ENCODE peak calls at places on chromosomes 4 and X, in six cellular contexts. O is astrocyte, K is esophagus muscularis mucosa, L is MM.1S, B is thoracic aorta, G is heart right ventricle. H is an unnamed sample.

GRCh38 chr4:128653514-128654420 is 155.7 kb upstream of the JADE1 start:
- DNase-seq in O (no peak), G (peak; percentile 46), L (no peak), B (no peak), K (no peak), H (peak; percentile 55)

GRCh38 chr4:81049310-81049709 is 18.8 kb downstream of the BMP3 start:
- DNase-seq in O (no peak), K (no peak), G (no peak), B (no peak), L (no peak), H (no peak)

GRCh38 chr4:62709618-62710252 is 1509.6 kb downstream of the ADGRL3 start:
- DNase-seq in B (no peak), L (peak; percentile 60), K (no peak), O (peak; percentile 0), G (no peak), H (peak; percentile 66)

GRCh38 chrX:47608130-47608810 is 11.4 kb downstream of the SYN1 start:
- DNase-seq in G (no peak), L (no peak), O (no peak), K (no peak), B (no peak), H (no peak)

GRCh38 chrX:72348247-72348979 is 42.7 kb upstream of the CITED1 start:
- DNase-seq in L (no peak), B (no peak), G (no peak), O (no peak), K (no peak), H (no peak)

GRCh38 chr4:137467537-137467936 is 64.8 kb downstream of the PCDH18 start:
- DNase-seq in G (no peak), L (no peak), B (no peak), K (no peak), O (no peak), H (no peak)

GRCh38 chr4:106496066-106496465 is 127.5 kb upstream of the GIMD1 start:
- DNase-seq in B (no peak), O (no peak), K (no peak), G (no peak), L (no peak), H (no peak)

GRCh38 chr4:185903205-185903604 is 91.2 kb upstream of the SORBS2 start:
- DNase-seq in G (no peak), O (no peak), B (no peak), K (no peak), L (no peak), H (no peak)

GRCh38 chr4:82044141-82044993 is 329.4 kb downstream of the HNRNPD start:
- DNase-seq in K (no peak), L (no peak), G (peak; percentile 54), B (no peak), O (peak; percentile 14), H (peak; percentile 87)

GRCh38 chr4:141884070-141884469 is 247.7 kb downstream of the IL15 start:
- DNase-seq in B (no peak), O (no peak), G (no peak), K (no peak), L (no peak), H (no peak)

GRCh38 chr4:26991057-26991456 is 130.4 kb downstream of the STIM2 start:
- DNase-seq in L (no peak), G (no peak), K (no peak), B (no peak), O (no peak), H (no peak)

GRCh38 chr4:26984896-26985295 is 124.3 kb downstream of the STIM2 start:
- DNase-seq in O (no peak), L (no peak), K (no peak), G (no peak), B (no peak), H (no peak)

GRCh38 chr4:26987191-26987590 is 126.5 kb downstream of the STIM2 start:
- DNase-seq in K (no peak), G (no peak), B (no peak), L (no peak), O (no peak), H (no peak)

DNA sequence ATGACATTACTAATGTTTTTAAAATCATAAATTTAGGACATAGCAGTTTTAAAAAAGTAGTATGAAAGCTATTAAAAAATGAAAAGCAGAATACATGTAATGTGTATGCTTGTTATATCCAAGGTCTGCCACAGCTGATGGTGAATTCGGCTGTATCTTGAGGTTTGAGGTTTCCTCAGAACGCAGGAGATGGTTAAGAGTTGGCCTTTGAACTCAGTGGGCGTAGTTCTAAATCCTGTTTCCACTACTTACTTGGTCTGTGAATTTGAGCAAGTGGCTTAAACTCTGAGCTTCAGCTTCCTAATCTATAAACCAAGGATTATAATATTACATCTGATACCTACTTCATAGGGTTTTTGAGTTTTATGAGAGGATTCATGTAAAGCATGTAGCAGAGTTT is 125.2 kb downstream of the STIM2 start:
- DNase-seq in O (peak; percentile 70), L (no peak), K (no peak), G (no peak), B (no peak), H (peak; percentile 29)
- TF ChIP-seq CTCF in O (no peak), L (no peak), K (no peak), G (no peak), B (no peak), H (no peak)

DNA sequence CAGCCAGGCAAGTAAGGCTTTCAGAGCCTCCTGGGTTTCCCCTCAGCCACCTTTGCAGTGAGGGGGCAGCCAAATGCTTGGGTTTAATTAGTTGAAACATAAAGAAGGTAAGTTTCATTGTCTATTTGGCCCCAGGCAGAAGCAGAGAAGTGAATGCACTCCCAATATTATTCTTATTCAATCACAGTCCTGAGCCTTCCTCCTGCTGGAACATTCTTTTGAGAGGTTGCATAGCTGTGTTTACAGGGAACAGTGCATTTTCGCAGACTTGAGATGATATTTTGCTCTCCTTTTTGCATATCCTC is 13.9 kb downstream of the SLC2A9 start:
- DNase-seq in K (no peak), G (no peak), O (no peak), B (no peak), L (no peak), H (no peak)
- H3K4me3 ChIP-seq in K (no peak overlapping the region), G (no peak overlapping the region), O (no peak overlapping the region), B (no peak overlapping the region), L (no peak overlapping the region), H (no peak overlapping the region)

GRCh38 chrX:118685393-118685792 is 42.0 kb upstream of the IL13RA1 start:
- DNase-seq in L (no peak), G (no peak), O (no peak), B (no peak), K (no peak), H (no peak)

GRCh38 chrX:118677318-118677717 is 50.1 kb upstream of the IL13RA1 start:
- DNase-seq in K (no peak), L (no peak), G (no peak), O (no peak), B (no peak), H (no peak)

GRCh38 chrX:118679290-118679689 is 48.1 kb upstream of the IL13RA1 start:
- DNase-seq in G (no peak), K (no peak), O (no peak), B (no peak), L (no peak), H (no peak)

GRCh38 chrX:118682258-118683014 is 45.0 kb upstream of the IL13RA1 start:
- DNase-seq in O (no peak), G (no peak), K (no peak), L (no peak), B (no peak), H (peak; percentile 24)
- H3K4me1 ChIP-seq in O (no peaks in the 10 kb centered on the region), G (no peaks in the 10 kb centered on the region), K (peaks cover 7% of the 10 kb centered on the region), L (no peaks in the 10 kb centered on the region), B (no peaks in the 10 kb centered on the region), H (no peaks in the 10 kb centered on the region)

GRCh38 chr4:122960298-122960985 is 38.0 kb upstream of the NUDT6 start:
- DNase-seq in B (no peak), K (no peak), L (no peak), O (no peak), G (no peak), H (no peak)
- TF ChIP-seq CTCF in B (no peak), K (no peak), L (no peak), O (no peak), G (no peak), H (no peak)

DNA sequence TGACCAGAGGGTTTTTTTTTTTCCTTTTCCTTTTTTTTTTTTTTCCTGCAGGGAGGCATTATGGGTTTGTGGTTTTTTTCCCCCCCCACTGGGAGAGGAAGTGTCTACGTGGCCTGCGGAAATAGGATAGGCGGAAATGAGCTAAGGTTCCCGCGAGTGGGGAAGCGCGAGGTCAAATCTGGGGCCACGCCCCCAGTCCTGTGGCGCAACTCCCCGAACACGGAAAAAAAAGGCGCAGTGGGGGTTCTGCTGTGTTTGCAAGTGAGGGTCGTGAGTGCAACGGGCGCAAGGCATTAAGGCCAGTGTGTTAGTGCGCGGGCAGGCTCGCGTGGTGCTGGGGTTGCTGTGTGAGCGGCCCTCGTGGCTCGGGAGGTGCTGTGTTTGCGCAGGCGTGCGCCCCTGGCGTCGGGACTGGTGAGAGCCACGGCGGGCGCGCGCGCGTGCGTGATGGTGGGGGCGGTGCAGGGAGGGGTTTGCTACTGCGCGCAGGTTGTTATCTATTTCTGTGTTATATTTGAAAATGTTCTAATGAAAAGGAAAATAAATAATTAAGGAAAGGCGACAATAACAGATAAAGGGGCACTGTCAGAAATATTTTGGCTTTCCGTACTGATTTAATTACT is 685 bp upstream of the MORF4L2 start:
- DNase-seq in G (peak; percentile 89), O (peak; percentile 67), K (peak; percentile 96), B (peak; percentile 51), L (peak; percentile 81), H (peak; percentile 92)
- H3K4me3 ChIP-seq in G (peak overlapping the region; percentile 77), O (peak overlapping the region; percentile 84), K (peak overlapping the region; percentile 64), B (peak overlapping the region; percentile 87), L (peak overlapping the region; percentile 91), H (peak overlapping the region; percentile 97)

GRCh38 chr4:77001907-77002306 is 52.4 kb downstream of the SEPTIN11 start:
- DNase-seq in K (peak; percentile 26), B (no peak), O (peak; percentile 80), L (no peak), G (no peak), H (peak; percentile 30)

GRCh38 chr4:77002721-77003120 is 53.2 kb downstream of the SEPTIN11 start:
- DNase-seq in L (no peak), O (no peak), G (no peak), K (no peak), B (no peak), H (no peak)

GRCh38 chr4:77002321-77002720 is 52.8 kb downstream of the SEPTIN11 start:
- DNase-seq in K (no peak), B (no peak), O (peak; percentile 76), G (no peak), L (no peak), H (peak; percentile 67)

GRCh38 chr4:77006753-77007355 is 57.3 kb downstream of the SEPTIN11 start:
- DNase-seq in O (no peak), K (no peak), L (no peak), B (no peak), G (no peak), H (peak; percentile 72)

DNA sequence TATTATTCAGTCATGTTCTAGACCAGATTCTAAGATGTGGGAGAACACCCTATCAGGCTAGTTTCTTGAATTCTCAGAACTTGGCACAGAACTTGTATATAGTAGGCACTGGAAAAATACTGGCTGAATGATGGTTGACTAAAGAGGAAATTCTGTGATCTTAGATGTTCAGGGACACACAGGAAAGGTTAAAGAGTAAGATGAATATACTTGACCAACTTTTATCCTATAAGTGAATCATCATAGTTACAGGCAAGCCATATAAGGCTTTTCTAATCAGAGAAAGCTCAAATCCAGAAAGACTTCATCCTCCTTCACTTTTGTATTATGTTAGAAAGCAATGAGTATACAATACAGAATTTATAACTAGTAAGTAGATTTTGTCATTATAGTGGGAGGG is 53.8 kb downstream of the SEPTIN11 start:
- DNase-seq in K (no peak), B (no peak), L (no peak), O (no peak), G (no peak), H (no peak)
- H3K4me1 ChIP-seq in K (peaks cover 44% of the 10 kb centered on the region), B (peaks cover 33% of the 10 kb centered on the region), L (peaks cover 14% of the 10 kb centered on the region), O (peaks cover 47% of the 10 kb centered on the region), G (peaks cover 48% of the 10 kb centered on the region), H (peaks cover 40% of the 10 kb centered on the region)

H was measured in cardiac muscle cell.